ENCODE peak calls at places on chromosomes 1 and 21, in six cellular contexts. M, F, A, H, C and T are unnamed samples.
A peak's percentile ranks its signal among the peaks of the same experiment; 100 is the strongest.

GRCh38 chr1:158117854-158118691 is 62.6 kb upstream of the CD1D start:
- DNase-seq in M (peak; percentile 27), F (peak; percentile 28), A (peak; percentile 31), H (peak; percentile 19), C (peak; percentile 34), T (no peak)

GRCh38 chr21:26077523-26077922 is 93.0 kb downstream of the APP start:
- DNase-seq in M (no peak), F (no peak), A (no peak), H (no peak), C (no peak), T (no peak)

GRCh38 chr1:10918531-10918930 is 93.9 kb upstream of the TARDBP start:
- DNase-seq in M (no peak), F (no peak), A (no peak), H (no peak), C (peak; percentile 57), T (no peak)

GRCh38 chr1:210332719-210333398 is 4.2 kb downstream of the HHAT start:
- DNase-seq in M (peak; percentile 20), F (peak; percentile 12), A (no peak), H (no peak), C (no peak), T (no peak)

GRCh38 chr1:85628791-85629531 is 48.4 kb downstream of the CCN1 start:
- DNase-seq in M (no peak), F (no peak), A (peak; percentile 32), H (no peak), C (peak; percentile 91), T (peak; percentile 72)

GRCh38 chr1:60425528-60425927 is 352.0 kb upstream of the C1orf87 start:
- DNase-seq in M (no peak), F (no peak), A (no peak), H (no peak), C (peak; percentile 31), T (no peak)

GRCh38 chr1:186189156-186189555 is 185.9 kb downstream of the TPR start:
- DNase-seq in M (no peak), F (no peak), A (no peak), H (no peak), C (no peak), T (no peak)

GRCh38 chr1:222048030-222048632 is 306.2 kb upstream of the DUSP10 start:
- DNase-seq in M (no peak), F (no peak), A (no peak), H (no peak), C (peak; percentile 81), T (no peak)

GRCh38 chr1:223352944-223353343 is 11.0 kb downstream of the SUSD4 start:
- DNase-seq in M (no peak), F (no peak), A (no peak), H (no peak), C (no peak), T (no peak)

GRCh38 chr1:85276290-85277026 is at the start of gene BCL10:
- DNase-seq in M (peak; percentile 95), F (peak; percentile 95), A (peak; percentile 98), H (peak; percentile 96), C (peak; percentile 99), T (peak; percentile 100)